ENCODE peak calls at places on chromosome 9, in seven cellular contexts. One of them, this sample, is unnamed.

GRCh38 chr9:109107402-109108240 is 12.1 kb downstream of the TMEM245 start:
- DNase-seq in mesendoderm: peak
- DNase-seq in H9: no peak
- DNase-seq in neuronal stem cell: no peak
- DNase-seq in H1: no peak
- DNase-seq in mesenchymal stem cell: peak
- DNase-seq in IMR-90: peak
- DNase-seq in this sample: peak

GRCh38 chr9:34954225-34954624 is 3.9 kb upstream of the PHF24 start:
- DNase-seq in H1: no peak
- DNase-seq in H9: no peak
- DNase-seq in IMR-90: no peak
- DNase-seq in mesendoderm: no peak
- DNase-seq in mesenchymal stem cell: no peak
- DNase-seq in neuronal stem cell: peak
- DNase-seq in this sample: no peak

GRCh38 chr9:133792721-133793470 is 54.7 kb upstream of the SARDH start:
- DNase-seq in H9: peak
- DNase-seq in neuronal stem cell: peak
- DNase-seq in mesenchymal stem cell: peak
- DNase-seq in mesendoderm: peak
- DNase-seq in H1: no peak
- DNase-seq in IMR-90: peak
- DNase-seq in this sample: peak

GRCh38 chr9:90544488-90544887 is 98.1 kb downstream of the DIRAS2 start:
- DNase-seq in H1: no peak
- DNase-seq in H9: no peak
- DNase-seq in IMR-90: no peak
- DNase-seq in neuronal stem cell: no peak
- DNase-seq in mesendoderm: no peak
- DNase-seq in mesenchymal stem cell: no peak
- DNase-seq in this sample: no peak

GRCh38 chr9:24413651-24414050 is 132.0 kb downstream of the IZUMO3 start:
- DNase-seq in mesendoderm: no peak
- DNase-seq in IMR-90: no peak
- DNase-seq in neuronal stem cell: no peak
- DNase-seq in H1: no peak
- DNase-seq in mesenchymal stem cell: peak
- DNase-seq in H9: no peak
- DNase-seq in this sample: no peak

GRCh38 chr9:114281421-114282103 is 41.3 kb upstream of the ORM1 start:
- DNase-seq in H1: no peak
- DNase-seq in neuronal stem cell: no peak
- DNase-seq in mesendoderm: no peak
- DNase-seq in H9: peak
- DNase-seq in mesenchymal stem cell: peak
- DNase-seq in IMR-90: peak
- DNase-seq in this sample: no peak

GRCh38 chr9:129175825-129176633 is 2.0 kb downstream of the IER5L start:
- DNase-seq in neuronal stem cell: peak
- DNase-seq in H9: peak
- DNase-seq in IMR-90: peak
- DNase-seq in mesenchymal stem cell: peak
- DNase-seq in mesendoderm: peak
- DNase-seq in H1: no peak
- DNase-seq in this sample: peak

GRCh38 chr9:129568560-129569505 is 52.1 kb downstream of the C9orf50 start:
- DNase-seq in mesendoderm: peak
- DNase-seq in neuronal stem cell: no peak
- DNase-seq in H9: peak
- DNase-seq in mesenchymal stem cell: no peak
- DNase-seq in IMR-90: no peak
- DNase-seq in H1: no peak
- DNase-seq in this sample: peak

GRCh38 chr9:110251212-110251611 is 5.1 kb downstream of the TXN start:
- DNase-seq in mesenchymal stem cell: peak
- DNase-seq in mesendoderm: no peak
- DNase-seq in H1: no peak
- DNase-seq in IMR-90: no peak
- DNase-seq in H9: no peak
- DNase-seq in neuronal stem cell: no peak
- DNase-seq in this sample: no peak

GRCh38 chr9:136049451-136050265 is 45.4 kb downstream of the NACC2 start:
- DNase-seq in H9: no peak
- DNase-seq in mesendoderm: no peak
- DNase-seq in IMR-90: no peak
- DNase-seq in mesenchymal stem cell: no peak
- DNase-seq in H1: no peak
- DNase-seq in neuronal stem cell: no peak
- DNase-seq in this sample: no peak

GRCh38 chr9:133054966-133055365 is 6.8 kb upstream of the CEL start:
- DNase-seq in H9: no peak
- DNase-seq in H1: no peak
- DNase-seq in neuronal stem cell: no peak
- DNase-seq in mesendoderm: no peak
- DNase-seq in IMR-90: peak
- DNase-seq in mesenchymal stem cell: no peak
- DNase-seq in this sample: no peak

GRCh38 chr9:2798423-2798822 is 45.5 kb downstream of the PUM3 start:
- DNase-seq in IMR-90: peak
- DNase-seq in mesenchymal stem cell: no peak
- DNase-seq in H1: no peak
- DNase-seq in mesendoderm: no peak
- DNase-seq in neuronal stem cell: no peak
- DNase-seq in H9: no peak
- DNase-seq in this sample: no peak

GRCh38 chr9:116365056-116365471 is 211.5 kb downstream of the PAPPA start:
- DNase-seq in H1: no peak
- DNase-seq in IMR-90: peak
- DNase-seq in mesenchymal stem cell: peak
- DNase-seq in mesendoderm: peak
- DNase-seq in neuronal stem cell: no peak
- DNase-seq in H9: no peak
- DNase-seq in this sample: no peak

GRCh38 chr9:109745335-109746283 is 34.4 kb upstream of the PALM2AKAP2 start:
- DNase-seq in H9: no peak
- DNase-seq in neuronal stem cell: peak
- DNase-seq in mesendoderm: peak
- DNase-seq in IMR-90: peak
- DNase-seq in H1: no peak
- DNase-seq in mesenchymal stem cell: peak
- DNase-seq in this sample: no peak

GRCh38 chr9:113343732-113344231 is 3.7 kb upstream of the WDR31 start:
- DNase-seq in neuronal stem cell: no peak
- DNase-seq in mesenchymal stem cell: peak
- DNase-seq in H1: no peak
- DNase-seq in mesendoderm: no peak
- DNase-seq in IMR-90: no peak
- DNase-seq in H9: no peak
- DNase-seq in this sample: peak

GRCh38 chr9:115086461-115086860 is 31.5 kb downstream of the TNC start:
- DNase-seq in H1: no peak
- DNase-seq in neuronal stem cell: no peak
- DNase-seq in mesendoderm: no peak
- DNase-seq in mesenchymal stem cell: no peak
- DNase-seq in H9: no peak
- DNase-seq in IMR-90: no peak
- DNase-seq in this sample: no peak

GRCh38 chr9:105191508-105192118 is 52.8 kb upstream of the SLC44A1 start:
- DNase-seq in mesenchymal stem cell: peak
- DNase-seq in mesendoderm: no peak
- DNase-seq in IMR-90: no peak
- DNase-seq in neuronal stem cell: no peak
- DNase-seq in H9: no peak
- DNase-seq in H1: no peak
- DNase-seq in this sample: peak

GRCh38 chr9:104503440-104503839 is 623 bp upstream of the OR13F1 start:
- DNase-seq in IMR-90: no peak
- DNase-seq in neuronal stem cell: no peak
- DNase-seq in mesenchymal stem cell: no peak
- DNase-seq in H9: no peak
- DNase-seq in mesendoderm: no peak
- DNase-seq in H1: no peak
- DNase-seq in this sample: no peak

GRCh38 chr9:113508111-113508749 is 44.7 kb downstream of the RGS3 start:
- DNase-seq in mesendoderm: no peak
- DNase-seq in H9: peak
- DNase-seq in mesenchymal stem cell: no peak
- DNase-seq in neuronal stem cell: no peak
- DNase-seq in IMR-90: no peak
- DNase-seq in H1: no peak
- DNase-seq in this sample: no peak

GRCh38 chr9:123360161-123361085 is 4.4 kb downstream of the CRB2 start:
- DNase-seq in mesenchymal stem cell: peak
- DNase-seq in IMR-90: no peak
- DNase-seq in H1: peak
- DNase-seq in H9: peak
- DNase-seq in neuronal stem cell: peak
- DNase-seq in mesendoderm: peak
- DNase-seq in this sample: no peak

GRCh38 chr9:27572566-27572917 is 739 bp downstream of the C9orf72 start:
- DNase-seq in mesenchymal stem cell: peak
- DNase-seq in mesendoderm: peak
- DNase-seq in neuronal stem cell: no peak
- DNase-seq in H1: no peak
- DNase-seq in IMR-90: no peak
- DNase-seq in H9: no peak
- DNase-seq in this sample: peak

GRCh38 chr9:111198936-111199335 is 131.1 kb downstream of the OR2K2 start:
- DNase-seq in mesenchymal stem cell: no peak
- DNase-seq in H1: no peak
- DNase-seq in mesendoderm: no peak
- DNase-seq in neuronal stem cell: no peak
- DNase-seq in H9: no peak
- DNase-seq in IMR-90: peak
- DNase-seq in this sample: no peak

GRCh38 chr9:114446036-114446435 is 58.3 kb upstream of the AKNA start:
- DNase-seq in H1: no peak
- DNase-seq in H9: no peak
- DNase-seq in mesendoderm: no peak
- DNase-seq in IMR-90: peak
- DNase-seq in mesenchymal stem cell: no peak
- DNase-seq in neuronal stem cell: no peak
- DNase-seq in this sample: no peak

GRCh38 chr9:17611921-17612320 is 33.1 kb downstream of the SH3GL2 start:
- DNase-seq in H9: no peak
- DNase-seq in mesenchymal stem cell: no peak
- DNase-seq in mesendoderm: no peak
- DNase-seq in IMR-90: no peak
- DNase-seq in H1: no peak
- DNase-seq in neuronal stem cell: no peak
- DNase-seq in this sample: no peak

GRCh38 chr9:134475051-134475790 is 149.0 kb downstream of the RXRA start:
- DNase-seq in mesenchymal stem cell: peak
- DNase-seq in H9: no peak
- DNase-seq in mesendoderm: no peak
- DNase-seq in IMR-90: peak
- DNase-seq in H1: no peak
- DNase-seq in neuronal stem cell: no peak
- DNase-seq in this sample: no peak

GRCh38 chr9:86591472-86591871 is 237.3 kb upstream of the TUT7 start:
- DNase-seq in H9: no peak
- DNase-seq in mesendoderm: no peak
- DNase-seq in mesenchymal stem cell: no peak
- DNase-seq in H1: no peak
- DNase-seq in IMR-90: no peak
- DNase-seq in neuronal stem cell: no peak
- DNase-seq in this sample: no peak
- H3K23ac ChIP-seq in H9: no peak
- H3K23ac ChIP-seq in mesendoderm: no peak
- H3K23ac ChIP-seq in mesenchymal stem cell: no peak
- H3K23ac ChIP-seq in H1: no peak
- H3K23ac ChIP-seq in IMR-90: no peak
- H3K23ac ChIP-seq in neuronal stem cell: no peak
- H3K23ac ChIP-seq in this sample: no peak

DNA sequence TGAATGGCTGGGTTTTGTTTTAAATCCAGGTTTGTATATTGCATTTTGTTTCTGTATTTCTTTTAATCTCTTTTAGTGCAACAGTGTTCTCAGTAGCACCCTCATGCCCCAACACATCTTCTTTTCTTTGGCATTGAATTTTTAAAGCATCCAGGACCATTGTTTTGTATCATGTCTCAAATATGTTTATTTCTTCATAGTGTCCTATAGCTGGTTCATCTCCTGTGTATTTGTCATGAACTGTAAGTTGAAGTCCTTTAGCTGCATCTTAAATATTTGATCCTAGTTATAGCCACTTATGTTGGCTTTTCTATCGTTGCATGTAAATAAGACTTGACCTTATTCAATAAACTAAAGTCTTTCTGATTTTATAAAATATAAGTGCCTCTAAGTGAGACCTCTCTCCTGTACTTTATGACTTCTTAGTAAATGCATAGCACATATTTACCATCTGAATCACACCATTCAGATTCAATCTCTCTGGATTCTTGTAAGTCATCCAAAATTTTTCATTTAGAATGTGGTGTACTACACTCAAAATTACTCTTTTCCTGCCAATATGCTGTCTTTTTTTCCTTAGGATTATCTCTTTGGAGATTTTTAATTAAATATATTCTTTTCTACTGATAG is 21.0 kb upstream of the ERCC6L2 start:
- DNase-seq in mesenchymal stem cell: peak
- DNase-seq in neuronal stem cell: no peak
- DNase-seq in H1: no peak
- DNase-seq in mesendoderm: no peak
- DNase-seq in IMR-90: peak
- DNase-seq in H9: no peak
- DNase-seq in this sample: peak
- H2BK5ac ChIP-seq in mesenchymal stem cell: no peak
- H2BK5ac ChIP-seq in neuronal stem cell: no peak
- H2BK5ac ChIP-seq in H1: no peak
- H2BK5ac ChIP-seq in mesendoderm: no peak
- H2BK5ac ChIP-seq in IMR-90: peak
- H2BK5ac ChIP-seq in H9: no peak
- H2BK5ac ChIP-seq in this sample: no peak

DNA sequence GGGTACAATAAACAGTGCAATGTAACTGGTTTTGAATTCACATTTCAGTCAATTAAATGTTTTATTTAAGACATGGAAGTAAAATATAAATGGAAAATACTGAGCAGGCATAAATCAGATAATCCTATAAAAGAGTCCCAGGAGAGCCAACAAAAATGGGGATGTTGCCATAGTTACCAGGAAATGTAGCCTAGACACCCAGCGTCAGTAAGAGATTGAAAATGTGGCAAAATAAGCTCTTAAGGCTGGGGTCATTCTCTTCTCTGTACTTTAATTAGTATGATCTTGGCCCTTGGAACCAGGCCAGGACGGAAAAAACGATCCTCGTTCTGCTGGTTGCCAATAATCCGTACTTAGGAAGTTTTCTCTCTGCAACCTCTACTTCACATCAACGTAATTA is 18.9 kb upstream of the RASEF start:
- DNase-seq in H9: no peak
- DNase-seq in mesendoderm: no peak
- DNase-seq in neuronal stem cell: no peak
- DNase-seq in H1: no peak
- DNase-seq in mesenchymal stem cell: no peak
- DNase-seq in IMR-90: no peak
- DNase-seq in this sample: no peak
- H3K23ac ChIP-seq in H9: no peak
- H3K23ac ChIP-seq in mesendoderm: no peak
- H3K23ac ChIP-seq in neuronal stem cell: no peak
- H3K23ac ChIP-seq in H1: no peak
- H3K23ac ChIP-seq in mesenchymal stem cell: no peak
- H3K23ac ChIP-seq in IMR-90: no peak
- H3K23ac ChIP-seq in this sample: no peak

GRCh38 chr9:137853392-137853995 is 24.1 kb upstream of the CACNA1B start:
- DNase-seq in IMR-90: no peak
- DNase-seq in mesendoderm: no peak
- DNase-seq in H9: no peak
- DNase-seq in H1: no peak
- DNase-seq in mesenchymal stem cell: no peak
- DNase-seq in neuronal stem cell: no peak
- DNase-seq in this sample: no peak
- H2BK5ac ChIP-seq in IMR-90: no peak
- H2BK5ac ChIP-seq in mesendoderm: no peak
- H2BK5ac ChIP-seq in H9: no peak
- H2BK5ac ChIP-seq in H1: no peak
- H2BK5ac ChIP-seq in mesenchymal stem cell: no peak
- H2BK5ac ChIP-seq in neuronal stem cell: no peak
- H2BK5ac ChIP-seq in this sample: no peak

This sample was measured in trophoblast cell.